ENCODE peak calls at places on chromosomes 12 and 14, in five cellular contexts. One of them, this sample, is unnamed.

GRCh38 chr12:47742253-47742825 is 16.3 kb downstream of the RAPGEF3 start:
- DNase-seq in stimulated activated naive CD8-positive, alpha-beta T cell treated with anti-CD3 and anti-CD28 coated beads, Interleukin-15, Interleukin-2, amounts not matched to agents 100 U/mL and 50 U/mL, for 24 hours: peak
- DNase-seq in sciatic nerve: no peak
- DNase-seq in cardiac fibroblast: peak
- DNase-seq in myocyte: no peak
- DNase-seq in this sample: peak

GRCh38 chr14:92973265-92973797 is 50.4 kb downstream of the CHGA start:
- DNase-seq in stimulated activated naive CD8-positive, alpha-beta T cell treated with anti-CD3 and anti-CD28 coated beads, Interleukin-15, Interleukin-2, amounts not matched to agents 100 U/mL and 50 U/mL, for 24 hours: peak
- DNase-seq in sciatic nerve: peak
- DNase-seq in cardiac fibroblast: peak
- DNase-seq in myocyte: no peak
- DNase-seq in this sample: no peak

GRCh38 chr12:104494137-104494815 is 37.5 kb downstream of the CHST11 start:
- DNase-seq in stimulated activated naive CD8-positive, alpha-beta T cell treated with anti-CD3 and anti-CD28 coated beads, Interleukin-15, Interleukin-2, amounts not matched to agents 100 U/mL and 50 U/mL, for 24 hours: peak
- DNase-seq in sciatic nerve: no peak
- DNase-seq in cardiac fibroblast: no peak
- DNase-seq in myocyte: peak
- DNase-seq in this sample: peak

GRCh38 chr14:92880851-92881250 is 42.1 kb upstream of the CHGA start:
- DNase-seq in stimulated activated naive CD8-positive, alpha-beta T cell treated with anti-CD3 and anti-CD28 coated beads, Interleukin-15, Interleukin-2, amounts not matched to agents 100 U/mL and 50 U/mL, for 24 hours: no peak
- DNase-seq in sciatic nerve: no peak
- DNase-seq in cardiac fibroblast: peak
- DNase-seq in myocyte: peak
- DNase-seq in this sample: no peak

GRCh38 chr12:47888127-47888819 is 16.5 kb downstream of the VDR start:
- DNase-seq in stimulated activated naive CD8-positive, alpha-beta T cell treated with anti-CD3 and anti-CD28 coated beads, Interleukin-15, Interleukin-2, amounts not matched to agents 100 U/mL and 50 U/mL, for 24 hours: no peak
- DNase-seq in sciatic nerve: no peak
- DNase-seq in cardiac fibroblast: no peak
- DNase-seq in myocyte: no peak
- DNase-seq in this sample: no peak

GRCh38 chr14:100738269-100738691 is 11.6 kb downstream of the DLK1 start:
- DNase-seq in stimulated activated naive CD8-positive, alpha-beta T cell treated with anti-CD3 and anti-CD28 coated beads, Interleukin-15, Interleukin-2, amounts not matched to agents 100 U/mL and 50 U/mL, for 24 hours: no peak
- DNase-seq in sciatic nerve: peak
- DNase-seq in cardiac fibroblast: no peak
- DNase-seq in myocyte: no peak
- DNase-seq in this sample: no peak

GRCh38 chr12:120342156-120342555 is 14.6 kb upstream of the PLA2G1B start:
- DNase-seq in stimulated activated naive CD8-positive, alpha-beta T cell treated with anti-CD3 and anti-CD28 coated beads, Interleukin-15, Interleukin-2, amounts not matched to agents 100 U/mL and 50 U/mL, for 24 hours: no peak
- DNase-seq in sciatic nerve: no peak
- DNase-seq in cardiac fibroblast: no peak
- DNase-seq in myocyte: no peak
- DNase-seq in this sample: no peak

GRCh38 chr14:65361920-65362319 is 50.6 kb upstream of the FUT8 start:
- DNase-seq in stimulated activated naive CD8-positive, alpha-beta T cell treated with anti-CD3 and anti-CD28 coated beads, Interleukin-15, Interleukin-2, amounts not matched to agents 100 U/mL and 50 U/mL, for 24 hours: no peak
- DNase-seq in sciatic nerve: no peak
- DNase-seq in cardiac fibroblast: peak
- DNase-seq in myocyte: peak
- DNase-seq in this sample: no peak

GRCh38 chr12:70002097-70002911 is 177.3 kb downstream of the MYRFL start:
- DNase-seq in stimulated activated naive CD8-positive, alpha-beta T cell treated with anti-CD3 and anti-CD28 coated beads, Interleukin-15, Interleukin-2, amounts not matched to agents 100 U/mL and 50 U/mL, for 24 hours: no peak
- DNase-seq in sciatic nerve: no peak
- DNase-seq in cardiac fibroblast: peak
- DNase-seq in myocyte: peak
- DNase-seq in this sample: no peak

GRCh38 chr14:61719344-61720301 is 24.3 kb downstream of the HIF1A start:
- DNase-seq in stimulated activated naive CD8-positive, alpha-beta T cell treated with anti-CD3 and anti-CD28 coated beads, Interleukin-15, Interleukin-2, amounts not matched to agents 100 U/mL and 50 U/mL, for 24 hours: no peak
- DNase-seq in sciatic nerve: no peak
- DNase-seq in cardiac fibroblast: no peak
- DNase-seq in myocyte: no peak
- DNase-seq in this sample: no peak

GRCh38 chr12:33192226-33192625 is 247.4 kb downstream of the SYT10 start:
- DNase-seq in stimulated activated naive CD8-positive, alpha-beta T cell treated with anti-CD3 and anti-CD28 coated beads, Interleukin-15, Interleukin-2, amounts not matched to agents 100 U/mL and 50 U/mL, for 24 hours: no peak
- DNase-seq in sciatic nerve: no peak
- DNase-seq in cardiac fibroblast: no peak
- DNase-seq in myocyte: no peak
- DNase-seq in this sample: no peak

GRCh38 chr14:75661499-75661814 is 411 bp downstream of the TTLL5 start:
- DNase-seq in stimulated activated naive CD8-positive, alpha-beta T cell treated with anti-CD3 and anti-CD28 coated beads, Interleukin-15, Interleukin-2, amounts not matched to agents 100 U/mL and 50 U/mL, for 24 hours: no peak
- DNase-seq in sciatic nerve: no peak
- DNase-seq in cardiac fibroblast: no peak
- DNase-seq in myocyte: no peak
- DNase-seq in this sample: no peak

GRCh38 chr12:120362516-120363273 is 6.3 kb downstream of the MSI1 start:
- DNase-seq in stimulated activated naive CD8-positive, alpha-beta T cell treated with anti-CD3 and anti-CD28 coated beads, Interleukin-15, Interleukin-2, amounts not matched to agents 100 U/mL and 50 U/mL, for 24 hours: no peak
- DNase-seq in sciatic nerve: no peak
- DNase-seq in cardiac fibroblast: no peak
- DNase-seq in myocyte: no peak
- DNase-seq in this sample: no peak

GRCh38 chr14:88775532-88775931 is 17.2 kb downstream of the EML5 start:
- DNase-seq in stimulated activated naive CD8-positive, alpha-beta T cell treated with anti-CD3 and anti-CD28 coated beads, Interleukin-15, Interleukin-2, amounts not matched to agents 100 U/mL and 50 U/mL, for 24 hours: no peak
- DNase-seq in sciatic nerve: no peak
- DNase-seq in cardiac fibroblast: no peak
- DNase-seq in myocyte: no peak
- DNase-seq in this sample: no peak

GRCh38 chr12:54003625-54004024 is 3.7 kb downstream of the HOXC9 start:
- DNase-seq in stimulated activated naive CD8-positive, alpha-beta T cell treated with anti-CD3 and anti-CD28 coated beads, Interleukin-15, Interleukin-2, amounts not matched to agents 100 U/mL and 50 U/mL, for 24 hours: no peak
- DNase-seq in sciatic nerve: no peak
- DNase-seq in cardiac fibroblast: no peak
- DNase-seq in myocyte: no peak
- DNase-seq in this sample: no peak

GRCh38 chr12:58253663-58254062 is 312.3 kb downstream of the ATP23 start:
- DNase-seq in stimulated activated naive CD8-positive, alpha-beta T cell treated with anti-CD3 and anti-CD28 coated beads, Interleukin-15, Interleukin-2, amounts not matched to agents 100 U/mL and 50 U/mL, for 24 hours: no peak
- DNase-seq in sciatic nerve: no peak
- DNase-seq in cardiac fibroblast: no peak
- DNase-seq in myocyte: no peak
- DNase-seq in this sample: no peak

GRCh38 chr12:77995436-77996167 is 164.9 kb downstream of the NAV3 start:
- DNase-seq in stimulated activated naive CD8-positive, alpha-beta T cell treated with anti-CD3 and anti-CD28 coated beads, Interleukin-15, Interleukin-2, amounts not matched to agents 100 U/mL and 50 U/mL, for 24 hours: no peak
- DNase-seq in sciatic nerve: no peak
- DNase-seq in cardiac fibroblast: no peak
- DNase-seq in myocyte: peak
- DNase-seq in this sample: no peak

GRCh38 chr14:76926521-76927251 is 100.5 kb downstream of the LRRC74A start:
- DNase-seq in stimulated activated naive CD8-positive, alpha-beta T cell treated with anti-CD3 and anti-CD28 coated beads, Interleukin-15, Interleukin-2, amounts not matched to agents 100 U/mL and 50 U/mL, for 24 hours: peak
- DNase-seq in sciatic nerve: peak
- DNase-seq in cardiac fibroblast: peak
- DNase-seq in myocyte: peak
- DNase-seq in this sample: peak

GRCh38 chr12:106195638-106196037 is 52.2 kb downstream of the CKAP4 start:
- DNase-seq in stimulated activated naive CD8-positive, alpha-beta T cell treated with anti-CD3 and anti-CD28 coated beads, Interleukin-15, Interleukin-2, amounts not matched to agents 100 U/mL and 50 U/mL, for 24 hours: no peak
- DNase-seq in sciatic nerve: peak
- DNase-seq in cardiac fibroblast: peak
- DNase-seq in myocyte: peak
- DNase-seq in this sample: no peak

GRCh38 chr12:51320311-51320694 is 3.7 kb downstream of the BIN2 start:
- DNase-seq in stimulated activated naive CD8-positive, alpha-beta T cell treated with anti-CD3 and anti-CD28 coated beads, Interleukin-15, Interleukin-2, amounts not matched to agents 100 U/mL and 50 U/mL, for 24 hours: no peak
- DNase-seq in sciatic nerve: no peak
- DNase-seq in cardiac fibroblast: peak
- DNase-seq in myocyte: no peak
- DNase-seq in this sample: no peak

GRCh38 chr14:61466249-61466904 is 145.0 kb downstream of the PRKCH start:
- DNase-seq in stimulated activated naive CD8-positive, alpha-beta T cell treated with anti-CD3 and anti-CD28 coated beads, Interleukin-15, Interleukin-2, amounts not matched to agents 100 U/mL and 50 U/mL, for 24 hours: peak
- DNase-seq in sciatic nerve: no peak
- DNase-seq in cardiac fibroblast: peak
- DNase-seq in myocyte: peak
- DNase-seq in this sample: no peak

GRCh38 chr12:48004941-48005749 is 869 bp upstream of the COL2A1 start:
- DNase-seq in stimulated activated naive CD8-positive, alpha-beta T cell treated with anti-CD3 and anti-CD28 coated beads, Interleukin-15, Interleukin-2, amounts not matched to agents 100 U/mL and 50 U/mL, for 24 hours: no peak
- DNase-seq in sciatic nerve: no peak
- DNase-seq in cardiac fibroblast: no peak
- DNase-seq in myocyte: no peak
- DNase-seq in this sample: no peak

GRCh38 chr12:4984971-4985370 is 58.7 kb upstream of the KCNA5 start:
- DNase-seq in stimulated activated naive CD8-positive, alpha-beta T cell treated with anti-CD3 and anti-CD28 coated beads, Interleukin-15, Interleukin-2, amounts not matched to agents 100 U/mL and 50 U/mL, for 24 hours: no peak
- DNase-seq in sciatic nerve: no peak
- DNase-seq in cardiac fibroblast: no peak
- DNase-seq in myocyte: no peak
- DNase-seq in this sample: no peak

GRCh38 chr14:52356025-52356424 is 41.9 kb downstream of the PTGER2 start:
- DNase-seq in stimulated activated naive CD8-positive, alpha-beta T cell treated with anti-CD3 and anti-CD28 coated beads, Interleukin-15, Interleukin-2, amounts not matched to agents 100 U/mL and 50 U/mL, for 24 hours: no peak
- DNase-seq in sciatic nerve: no peak
- DNase-seq in cardiac fibroblast: no peak
- DNase-seq in myocyte: peak
- DNase-seq in this sample: no peak

GRCh38 chr14:43410631-43411030 is 1096.5 kb downstream of the FSCB start:
- DNase-seq in stimulated activated naive CD8-positive, alpha-beta T cell treated with anti-CD3 and anti-CD28 coated beads, Interleukin-15, Interleukin-2, amounts not matched to agents 100 U/mL and 50 U/mL, for 24 hours: no peak
- DNase-seq in sciatic nerve: no peak
- DNase-seq in cardiac fibroblast: no peak
- DNase-seq in myocyte: no peak
- DNase-seq in this sample: no peak

GRCh38 chr14:46488374-46488773 is 163.2 kb downstream of the RPL10L start:
- DNase-seq in stimulated activated naive CD8-positive, alpha-beta T cell treated with anti-CD3 and anti-CD28 coated beads, Interleukin-15, Interleukin-2, amounts not matched to agents 100 U/mL and 50 U/mL, for 24 hours: no peak
- DNase-seq in sciatic nerve: no peak
- DNase-seq in cardiac fibroblast: no peak
- DNase-seq in myocyte: no peak
- DNase-seq in this sample: no peak

GRCh38 chr14:103519837-103520212 is 2.8 kb downstream of the CKB start:
- DNase-seq in stimulated activated naive CD8-positive, alpha-beta T cell treated with anti-CD3 and anti-CD28 coated beads, Interleukin-15, Interleukin-2, amounts not matched to agents 100 U/mL and 50 U/mL, for 24 hours: no peak
- DNase-seq in sciatic nerve: no peak
- DNase-seq in cardiac fibroblast: no peak
- DNase-seq in myocyte: no peak
- DNase-seq in this sample: no peak

This sample was measured in T-helper 1 cell.